ENCODE peak calls at places on chromosome 16, in ten cellular contexts. H, P, B, Y, W, V, G, L, I and Q are unnamed samples.

GRCh38 chr16:66207139-66207863 is 159.2 kb upstream of the CDH5 start:
- DNase-seq in H (no peak), P (no peak), B (no peak), Y (peak; percentile 18), W (no peak), V (no peak), G (peak; percentile 92), L (no peak), I (no peak), Q (no peak)

GRCh38 chr16:87603684-87604571 is 1.6 kb downstream of the JPH3 start:
- DNase-seq in H (no peak), P (peak; percentile 16), B (no peak), Y (no peak), W (no peak), V (no peak), G (no peak), L (no peak), I (no peak), Q (no peak)

GRCh38 chr16:23124315-23124714 is 24.9 kb downstream of the USP31 start:
- DNase-seq in H (peak; percentile 52), P (no peak), B (no peak), Y (no peak), W (no peak), V (peak; percentile 83), G (no peak), L (peak; percentile 26), I (peak; percentile 75), Q (no peak)

GRCh38 chr16:11909653-11910551 is 5.9 kb downstream of the GSPT1 start:
- DNase-seq in H (no peak), P (no peak), B (peak; percentile 47), Y (no peak), W (no peak), V (peak; percentile 73), G (no peak), L (no peak), I (no peak), Q (no peak)

GRCh38 chr16:26019885-26020284 is 328.1 kb downstream of the HS3ST4 start:
- DNase-seq in H (no peak), P (peak; percentile 8), B (no peak), Y (no peak), W (no peak), V (no peak), G (no peak), L (no peak), I (no peak), Q (no peak)

GRCh38 chr16:69253796-69254426 is 57.2 kb upstream of the VPS4A start:
- DNase-seq in H (no peak), P (no peak), B (no peak), Y (no peak), W (no peak), V (no peak), G (no peak), L (peak; percentile 27), I (no peak), Q (no peak)

GRCh38 chr16:73050115-73051099 is 2.5 kb upstream of the ZFHX3 start:
- DNase-seq in H (no peak), P (no peak), B (no peak), Y (no peak), W (no peak), V (no peak), G (no peak), L (no peak), I (no peak), Q (no peak)

GRCh38 chr16:89795676-89796075 is 20.8 kb downstream of the FANCA start:
- DNase-seq in H (no peak), P (no peak), B (no peak), Y (no peak), W (no peak), V (no peak), G (no peak), L (no peak), I (no peak), Q (no peak)

GRCh38 chr16:8572919-8573724 is 17.2 kb downstream of the TMEM114 start:
- DNase-seq in H (peak; percentile 38), P (peak; percentile 41), B (peak; percentile 27), Y (peak; percentile 46), W (peak; percentile 47), V (peak; percentile 37), G (peak; percentile 16), L (no peak), I (no peak), Q (no peak)

GRCh38 chr16:89506791-89507191 is 1.4 kb upstream of the SPG7 start:
- DNase-seq in H (no peak), P (no peak), B (no peak), Y (peak; percentile 18), W (peak; percentile 43), V (no peak), G (peak; percentile 3), L (no peak), I (no peak), Q (no peak)

GRCh38 chr16:86562356-86562755 is 4.3 kb upstream of the FOXC2 start:
- DNase-seq in H (no peak), P (no peak), B (no peak), Y (no peak), W (no peak), V (no peak), G (no peak), L (no peak), I (peak; percentile 18), Q (no peak)

GRCh38 chr16:78577597-78577996 is 478.1 kb downstream of the WWOX start:
- DNase-seq in H (no peak), P (no peak), B (no peak), Y (no peak), W (no peak), V (no peak), G (no peak), L (no peak), I (no peak), Q (no peak)

GRCh38 chr16:87194172-87194571 is 123.0 kb downstream of the C16orf95 start:
- DNase-seq in H (no peak), P (no peak), B (no peak), Y (no peak), W (no peak), V (no peak), G (no peak), L (no peak), I (peak; percentile 48), Q (no peak)

GRCh38 chr16:53090591-53091507 is 36.1 kb downstream of the CHD9 start:
- DNase-seq in H (no peak), P (no peak), B (peak; percentile 99), Y (peak; percentile 63), W (no peak), V (peak; percentile 98), G (peak; percentile 81), L (peak; percentile 99), I (peak; percentile 99), Q (no peak)

GRCh38 chr16:27690604-27691003 is 140.7 kb downstream of the KATNIP start:
- DNase-seq in H (no peak), P (no peak), B (no peak), Y (peak; percentile 11), W (no peak), V (peak; percentile 5), G (peak; percentile 49), L (no peak), I (no peak), Q (peak; percentile 35)

DNA sequence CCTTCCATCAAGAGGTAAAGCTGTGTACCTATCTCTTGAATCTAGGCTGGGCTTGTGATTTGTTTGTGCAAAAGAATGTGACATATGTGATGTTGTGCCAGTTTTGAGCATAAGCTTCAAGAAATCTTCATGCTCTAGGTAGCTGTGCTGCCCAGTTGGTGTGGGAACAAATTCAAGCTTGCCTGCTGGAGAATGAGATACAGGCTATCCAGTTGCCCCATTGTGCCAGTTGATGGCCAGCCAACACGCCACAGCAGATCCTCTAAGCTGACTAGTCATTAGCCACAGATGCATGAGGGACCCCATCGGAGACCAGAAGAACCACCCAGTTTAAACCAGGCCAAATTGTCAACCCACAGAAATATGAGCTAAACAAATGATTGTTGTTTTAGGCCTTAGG is 180.5 kb upstream of the MPHOSPH6 start:
- DNase-seq in H (no peak), P (no peak), B (no peak), Y (no peak), W (no peak), V (no peak), G (no peak), L (no peak), I (no peak), Q (no peak)
- TF ChIP-seq CTCF in H (no peak), P (no peak), B (no peak), Y (no peak), W (no peak), V (no peak), G (no peak), L (no peak), I (no peak), Q (no peak)

GRCh38 chr16:14362774-14363371 is 267.2 kb downstream of the PARN start:
- DNase-seq in H (no peak), P (no peak), B (peak; percentile 20), Y (no peak), W (no peak), V (peak; percentile 74), G (no peak), L (peak; percentile 57), I (peak; percentile 72), Q (no peak)
- TF ChIP-seq CTCF in H (no peak), P (no peak), B (no peak), Y (no peak), W (no peak), V (no peak), G (no peak), L (no peak), I (no peak), Q (no peak)

DNA sequence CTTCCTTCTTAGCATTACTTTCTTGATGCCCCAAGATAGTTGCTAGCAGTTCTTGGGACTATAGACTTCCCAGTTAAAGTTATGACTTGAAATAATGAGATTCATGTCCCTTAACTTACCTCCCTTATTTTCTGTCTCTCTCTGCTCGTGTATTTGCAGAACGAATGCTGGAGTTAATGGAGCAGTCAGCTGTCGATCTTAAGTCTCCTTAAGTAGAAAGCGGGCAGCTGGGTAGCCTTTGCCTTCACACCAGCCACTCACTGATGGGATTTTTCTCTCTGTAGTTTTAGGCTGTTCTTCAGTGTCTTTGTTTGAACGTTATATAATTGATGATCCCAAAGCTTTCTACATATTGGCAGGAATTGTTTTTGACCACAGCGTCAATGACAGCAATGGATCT is 24.9 kb upstream of the ABCA3 start:
- DNase-seq in H (no peak), P (no peak), B (no peak), Y (no peak), W (no peak), V (no peak), G (no peak), L (no peak), I (no peak), Q (no peak)
- TF ChIP-seq CTCF in H (no peak), P (no peak), B (no peak), Y (no peak), W (no peak), V (no peak), G (no peak), L (no peak), I (no peak), Q (no peak)

DNA sequence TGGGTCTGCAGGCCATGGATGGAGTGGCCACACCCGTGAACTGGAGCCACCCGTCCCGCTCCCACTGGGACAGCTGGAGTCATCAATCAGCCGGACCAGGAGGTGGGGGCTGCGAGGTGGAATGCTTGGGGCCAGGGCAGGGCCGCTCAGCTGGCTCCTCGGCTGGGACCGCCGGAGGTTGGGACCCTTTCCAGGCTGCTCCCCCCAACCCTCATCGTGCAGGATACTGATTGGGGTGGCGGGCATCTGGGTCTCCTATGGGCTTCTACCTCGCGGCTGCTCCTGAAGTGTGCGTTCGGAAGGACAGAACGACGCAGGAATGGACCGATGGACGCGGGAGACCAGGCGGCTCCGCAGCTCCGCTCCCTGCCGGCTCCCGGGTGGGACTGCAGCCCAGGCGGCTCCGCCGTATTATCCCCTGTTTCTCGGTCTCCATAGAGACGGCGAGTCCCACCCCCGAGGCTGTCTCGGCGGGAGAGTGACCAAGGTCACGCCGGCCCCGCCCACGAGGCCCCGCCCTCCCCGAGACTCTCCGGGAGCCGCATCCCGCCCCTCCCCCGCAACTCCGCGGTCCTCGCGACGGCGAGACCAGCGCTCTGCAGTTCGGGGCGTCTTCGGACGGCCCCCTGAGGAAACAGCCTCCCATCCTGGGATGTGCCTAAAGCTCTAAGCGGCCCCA is at the start of gene TPPP3:
- DNase-seq in H (peak; percentile 73), P (peak; percentile 87), B (no peak), Y (no peak), W (no peak), V (peak; percentile 76), G (no peak), L (no peak), I (peak; percentile 95), Q (peak; percentile 82)
- TF ChIP-seq CTCF in H (peak; percentile 15), P (peak; percentile 65), B (peak; percentile 60), Y (no peak), W (no peak), V (peak; percentile 77), G (no peak), L (peak; percentile 57), I (peak; percentile 46), Q (peak; percentile 73)